ENCODE peak calls at places on chromosomes 3 and 15, in nine cellular contexts. I is tibial nerve; Q is fibroblast of lung; Z is stomach; O is PC-3; B is mesendoderm; U is PC-9; A is CD8-positive, alpha-beta memory T cell; T is heart right ventricle. L is an unnamed sample. For H3K27me3, the result is how much of the 10 kb centered on the place peaks cover.

GRCh38 chr15:33580526-33580925 is 269.8 kb downstream of the RYR3 start:
- DNase-seq in U (no peak), T (no peak), Z (no peak), A (no peak), O (no peak), B (no peak), I (no peak), Q (no peak), L (no peak)

GRCh38 chr3:41190509-41191284 is 8.6 kb upstream of the CTNNB1 start:
- DNase-seq in T (no peak), O (no peak), B (no peak), U (no peak), Q (no peak), A (no peak), I (no peak), Z (no peak), L (no peak)

GRCh38 chr3:185851046-185851445 is 26.2 kb upstream of the IGF2BP2 start:
- DNase-seq in A (no peak), B (no peak), T (no peak), O (peak), Z (no peak), U (no peak), I (no peak), Q (peak), L (no peak)

GRCh38 chr15:48330045-48330840 is 986 bp upstream of the DUT start:
- DNase-seq in A (no peak), Q (peak), Z (no peak), U (peak), I (no peak), T (no peak), B (peak), O (peak), L (no peak)

GRCh38 chr15:81311834-81312459 is 12.0 kb downstream of the STARD5 start:
- DNase-seq in O (no peak), U (no peak), Z (no peak), B (no peak), T (no peak), Q (peak), I (no peak), A (no peak), L (peak)

GRCh38 chr3:4290272-4290893 is 12.8 kb upstream of the SETMAR start:
- DNase-seq in U (peak), B (peak), Z (no peak), T (no peak), O (peak), A (peak), Q (peak), I (peak), L (peak)

GRCh38 chr3:157347577-157348303 is 88.9 kb upstream of the PTX3 start:
- DNase-seq in O (no peak), Q (no peak), Z (no peak), U (no peak), I (no peak), A (no peak), T (no peak), B (peak), L (peak)

GRCh38 chr15:87267798-87268197 is 988.7 kb downstream of the NTRK3 start:
- DNase-seq in Q (peak), U (peak), A (no peak), B (no peak), I (no peak), Z (no peak), T (no peak), O (peak), L (no peak)

GRCh38 chr15:68384451-68385239 is 47.3 kb downstream of the ITGA11 start:
- DNase-seq in Z (peak), T (no peak), U (no peak), A (no peak), O (peak), B (no peak), Q (peak), I (no peak), L (no peak)

GRCh38 chr3:193743702-193744047 is 150.7 kb downstream of the OPA1 start:
- DNase-seq in T (no peak), Q (no peak), Z (no peak), A (no peak), U (no peak), O (no peak), B (no peak), I (no peak), L (peak)

GRCh38 chr3:192001217-192001616 is 540.3 kb downstream of the PYDC2 start:
- DNase-seq in I (no peak), Z (no peak), A (no peak), O (no peak), B (no peak), Q (no peak), U (no peak), T (no peak), L (no peak)

GRCh38 chr3:114447950-114448479 is 154.2 kb downstream of the TIGIT start:
- DNase-seq in U (no peak), I (no peak), Z (no peak), A (no peak), B (no peak), Q (no peak), O (no peak), T (no peak), L (no peak)
- H3K27me3 ChIP-seq in U (under half), I (under half), Z (under half), A (under half), B (under half), Q (under half), O (under half), T (under half), L (under half)

GRCh38 chr3:124415471-124415960 is 314.7 kb upstream of the UMPS start:
- DNase-seq in Q (no peak), O (no peak), A (no peak), T (no peak), I (no peak), B (no peak), Z (no peak), U (no peak), L (no peak)
- H3K27me3 ChIP-seq in Q (under half), O (under half), A (under half), T (under half), I (under half), B (under half), Z (under half), U (half or more), L (under half)

DNA sequence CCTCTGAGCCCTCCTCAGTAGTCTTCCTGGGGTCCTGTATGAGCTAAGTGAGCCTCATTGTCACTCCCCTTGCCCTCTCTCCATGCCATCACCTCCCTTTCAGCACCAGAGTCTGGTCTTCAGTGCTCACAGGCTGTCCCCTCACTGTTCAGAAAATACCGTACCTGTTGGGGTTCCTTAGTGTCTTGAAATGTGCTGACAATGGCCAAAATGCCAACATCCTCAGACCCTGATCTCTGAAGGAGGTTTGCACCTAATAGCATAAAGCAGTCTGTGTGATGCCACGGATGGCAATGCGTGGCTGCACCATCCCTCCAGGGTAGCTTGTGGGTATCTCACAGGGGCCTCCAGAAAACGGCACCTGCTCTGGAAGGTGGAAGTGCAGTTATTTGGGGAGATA is 301.0 kb upstream of the TLE3 start:
- DNase-seq in Z (no peak), U (no peak), B (no peak), Q (no peak), I (no peak), T (no peak), A (no peak), O (no peak), L (no peak)
- H3K27me3 ChIP-seq in Z (under half), U (under half), B (under half), Q (under half), I (under half), T (under half), A (under half), O (half or more), L (under half)

DNA sequence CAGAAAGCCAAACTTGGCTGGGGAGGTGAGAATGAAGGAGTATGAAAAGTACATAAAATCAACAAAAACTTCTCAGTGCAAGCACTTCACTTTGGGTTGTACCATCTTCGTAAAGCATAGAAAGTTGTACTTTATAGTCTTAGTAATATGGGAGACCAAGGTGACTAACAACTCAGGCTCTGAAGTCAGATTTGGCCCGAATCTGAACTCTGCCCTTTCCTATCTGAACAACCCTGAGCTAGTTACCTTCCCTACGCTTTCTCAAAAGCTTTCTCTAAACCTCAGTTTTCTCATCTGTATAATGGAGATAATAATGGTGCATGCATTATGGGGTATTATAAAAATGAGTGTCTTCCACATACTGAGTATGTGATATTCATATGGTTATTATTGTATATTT is 285.4 kb upstream of the UMPS start:
- DNase-seq in B (no peak), A (no peak), O (no peak), T (no peak), Q (no peak), U (no peak), I (no peak), Z (no peak), L (no peak)
- H3K27me3 ChIP-seq in B (under half), A (under half), O (under half), T (under half), Q (under half), U (half or more), I (under half), Z (under half), L (under half)

DNA sequence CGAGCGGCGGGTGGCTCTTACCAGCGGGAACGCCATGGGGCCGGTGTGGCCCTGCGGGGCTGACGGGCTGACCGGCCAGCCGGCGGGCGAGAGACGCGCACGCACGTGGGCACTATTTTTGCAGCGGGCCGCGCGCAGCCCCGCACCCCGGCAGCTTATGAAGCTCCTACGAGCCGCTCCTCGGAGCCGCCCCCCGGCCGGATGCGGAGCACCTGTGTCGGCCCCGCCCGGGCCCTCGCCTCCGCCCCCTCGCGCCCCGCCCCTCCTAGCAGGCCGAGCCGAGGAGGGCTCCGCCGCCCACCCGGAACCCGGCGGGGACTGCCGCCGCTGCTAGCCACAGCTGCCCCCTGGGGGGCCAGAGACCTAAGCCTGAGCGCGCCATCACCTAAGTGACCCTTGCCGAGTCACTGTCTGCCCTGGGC is 683 bp upstream of the CPEB1 start:
- DNase-seq in B (peak), Q (no peak), U (no peak), T (peak), I (no peak), Z (no peak), O (no peak), A (peak), L (no peak)
- H3K27me3 ChIP-seq in B (under half), Q (under half), U (under half), T (half or more), I (under half), Z (half or more), O (under half), A (under half), L (under half)

DNA sequence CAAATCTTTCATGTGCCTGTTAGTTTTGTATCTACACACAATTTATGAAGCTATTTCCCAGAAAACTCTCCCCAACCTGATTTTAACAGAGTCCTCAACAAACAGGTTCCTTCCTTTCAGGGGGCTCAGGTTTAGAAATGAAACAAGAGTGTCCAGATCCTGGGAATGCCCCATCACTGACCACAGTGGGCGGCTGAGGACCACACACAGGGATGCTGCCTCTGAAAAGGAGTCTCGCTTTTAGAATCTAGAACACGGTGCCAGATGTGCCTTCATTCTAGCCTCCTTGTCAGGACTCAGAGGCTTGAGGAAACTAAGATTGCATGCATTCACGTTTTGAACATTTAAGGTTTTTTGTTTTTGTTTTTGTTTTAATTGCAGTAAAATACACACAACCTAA is 115.0 kb downstream of the FOXB1 start:
- DNase-seq in A (no peak), O (no peak), Z (no peak), Q (no peak), B (no peak), T (no peak), U (no peak), I (no peak), L (no peak)
- H3K27me3 ChIP-seq in A (under half), O (under half), Z (under half), Q (under half), B (under half), T (half or more), U (under half), I (under half), L (under half)

GRCh38 chr15:52783929-52784798 is 6.0 kb downstream of the ONECUT1 start:
- DNase-seq in O (no peak), I (no peak), Z (no peak), B (peak), T (no peak), A (no peak), U (no peak), Q (no peak), L (peak)
- H3K27me3 ChIP-seq in O (under half), I (half or more), Z (half or more), B (under half), T (half or more), A (half or more), U (under half), Q (half or more), L (under half)